ENCODE peak calls at places on chromosome 11, in nine cellular contexts. M, A, L, I, X, D, B, Y and T are unnamed samples.

GRCh38 chr11:46345131-46345597 is 2.1 kb upstream of the DGKZ start:
- DNase-seq in M (no peak), A (no peak), L (no peak), I (no peak), X (no peak), D (peak), B (no peak), Y (no peak), T (peak)

GRCh38 chr11:64754919-64755662 is 4.7 kb downstream of the PYGM start:
- DNase-seq in M (no peak), A (no peak), L (no peak), I (no peak), X (peak), D (no peak), B (no peak), Y (no peak), T (no peak)

GRCh38 chr11:47723041-47723440 is 7.9 kb upstream of the AGBL2 start:
- DNase-seq in M (no peak), A (no peak), L (no peak), I (no peak), X (no peak), D (no peak), B (no peak), Y (no peak), T (no peak)

GRCh38 chr11:73950869-73951710 is at the start of gene DNAJB13:
- DNase-seq in M (peak), A (no peak), L (no peak), I (no peak), X (no peak), D (no peak), B (no peak), Y (no peak), T (no peak)

GRCh38 chr11:80502511-80502910 is 1061.7 kb upstream of the TENM4 start:
- DNase-seq in M (no peak), A (no peak), L (no peak), I (no peak), X (no peak), D (no peak), B (no peak), Y (no peak), T (no peak)

GRCh38 chr11:32043737-32044515 is 46.9 kb upstream of the RCN1 start:
- DNase-seq in M (no peak), A (no peak), L (no peak), I (no peak), X (no peak), D (no peak), B (no peak), Y (no peak), T (no peak)

GRCh38 chr11:125070699-125071254 is 7.7 kb downstream of the SLC37A2 start:
- DNase-seq in M (peak), A (no peak), L (peak), I (peak), X (peak), D (peak), B (peak), Y (no peak), T (peak)

GRCh38 chr11:86719781-86720463 is 47.5 kb upstream of the ME3 start:
- DNase-seq in M (peak), A (no peak), L (no peak), I (no peak), X (no peak), D (no peak), B (no peak), Y (no peak), T (no peak)

GRCh38 chr11:69791266-69791665 is 16.1 kb upstream of the FGF4 start:
- DNase-seq in M (peak), A (no peak), L (peak), I (peak), X (no peak), D (no peak), B (no peak), Y (no peak), T (no peak)

GRCh38 chr11:44309483-44310197 is at the start of gene ALX4:
- DNase-seq in M (no peak), A (no peak), L (no peak), I (no peak), X (peak), D (no peak), B (no peak), Y (no peak), T (no peak)

GRCh38 chr11:117187428-117187798 is 8.9 kb downstream of the SIDT2 start:
- DNase-seq in M (no peak), A (no peak), L (no peak), I (no peak), X (peak), D (no peak), B (peak), Y (no peak), T (no peak)

GRCh38 chr11:65786786-65787636 is at the start of gene OVOL1:
- DNase-seq in M (no peak), A (peak), L (no peak), I (no peak), X (peak), D (peak), B (peak), Y (peak), T (no peak)

GRCh38 chr11:63556404-63556803 is 6.8 kb downstream of the PLAAT2 start:
- DNase-seq in M (no peak), A (no peak), L (no peak), I (no peak), X (no peak), D (no peak), B (peak), Y (no peak), T (no peak)

GRCh38 chr11:66411323-66411722 is 9.5 kb upstream of the NPAS4 start:
- DNase-seq in M (no peak), A (no peak), L (no peak), I (no peak), X (no peak), D (no peak), B (no peak), Y (no peak), T (no peak)

GRCh38 chr11:76744186-76745058 is 38.7 kb upstream of the TSKU start:
- DNase-seq in M (peak), A (no peak), L (peak), I (no peak), X (no peak), D (no peak), B (peak), Y (no peak), T (no peak)

GRCh38 chr11:45915446-45915845 is 2.2 kb downstream of the PEX16 start:
- DNase-seq in M (no peak), A (no peak), L (no peak), I (no peak), X (peak), D (no peak), B (no peak), Y (no peak), T (no peak)

GRCh38 chr11:96012086-96012824 is 88.3 kb upstream of the MTMR2 start:
- DNase-seq in M (peak), A (peak), L (peak), I (peak), X (no peak), D (peak), B (peak), Y (peak), T (no peak)

GRCh38 chr11:63945482-63946163 is 6.8 kb downstream of the NAA40 start:
- DNase-seq in M (peak), A (peak), L (peak), I (peak), X (peak), D (peak), B (peak), Y (peak), T (peak)

GRCh38 chr11:131178020-131178419 is 192.4 kb upstream of the NTM start:
- DNase-seq in M (no peak), A (no peak), L (no peak), I (no peak), X (no peak), D (no peak), B (no peak), Y (no peak), T (no peak)

GRCh38 chr11:70467196-70468085 is 69.1 kb downstream of the CTTN start:
- DNase-seq in M (peak), A (no peak), L (peak), I (peak), X (no peak), D (peak), B (peak), Y (no peak), T (no peak)

GRCh38 chr11:130328420-130328819 is 13.7 kb upstream of the ZBTB44 start:
- DNase-seq in M (no peak), A (no peak), L (no peak), I (no peak), X (no peak), D (no peak), B (no peak), Y (no peak), T (no peak)

GRCh38 chr11:23399995-23400394 is 539.7 kb upstream of the CCDC179 start:
- DNase-seq in M (no peak), A (no peak), L (no peak), I (no peak), X (peak), D (no peak), B (no peak), Y (no peak), T (no peak)

GRCh38 chr11:70159612-70160570 is 43.2 kb upstream of the FADD start:
- DNase-seq in M (peak), A (no peak), L (no peak), I (no peak), X (no peak), D (no peak), B (peak), Y (no peak), T (no peak)

GRCh38 chr11:6695377-6695776 is 12.2 kb upstream of the MRPL17 start:
- DNase-seq in M (peak), A (no peak), L (no peak), I (no peak), X (no peak), D (no peak), B (no peak), Y (no peak), T (no peak)

GRCh38 chr11:45560153-45560934 is 105.1 kb downstream of the CHST1 start:
- DNase-seq in M (no peak), A (no peak), L (no peak), I (no peak), X (no peak), D (no peak), B (no peak), Y (no peak), T (no peak)